ENCODE peak calls at places on chromosomes 2 and 18, in six cellular contexts. One of them, this sample, is unnamed.

GRCh38 chr18:68148862-68149261 is 566.0 kb downstream of the TMX3 start:
- DNase-seq in K562: no peak
- DNase-seq in H1: no peak
- DNase-seq in HCT116: no peak
- DNase-seq in GM12878: no peak
- DNase-seq in HepG2: no peak
- DNase-seq in this sample: no peak

GRCh38 chr18:2223859-2224258 is 347.4 kb downstream of the METTL4 start:
- DNase-seq in HCT116: peak
- DNase-seq in K562: no peak
- DNase-seq in GM12878: no peak
- DNase-seq in H1: no peak
- DNase-seq in HepG2: peak
- DNase-seq in this sample: peak

GRCh38 chr2:167335627-167336026 is 447.3 kb downstream of the XIRP2 start:
- DNase-seq in GM12878: no peak
- DNase-seq in HCT116: no peak
- DNase-seq in K562: no peak
- DNase-seq in H1: no peak
- DNase-seq in HepG2: no peak
- DNase-seq in this sample: no peak

GRCh38 chr2:216516730-216517350 is 18.2 kb downstream of the RPL37A start:
- DNase-seq in K562: peak
- DNase-seq in HCT116: peak
- DNase-seq in GM12878: no peak
- DNase-seq in HepG2: no peak
- DNase-seq in H1: no peak
- DNase-seq in this sample: no peak

GRCh38 chr2:85355521-85355920 is 952 bp downstream of the ELMOD3 start:
- DNase-seq in K562: no peak
- DNase-seq in HCT116: no peak
- DNase-seq in H1: no peak
- DNase-seq in HepG2: no peak
- DNase-seq in GM12878: no peak
- DNase-seq in this sample: no peak

GRCh38 chr2:223954401-223954800 is 2.9 kb upstream of the MRPL44 start:
- DNase-seq in HepG2: peak
- DNase-seq in K562: no peak
- DNase-seq in HCT116: no peak
- DNase-seq in GM12878: no peak
- DNase-seq in H1: no peak
- DNase-seq in this sample: no peak

GRCh38 chr2:8558096-8558495 is 123.8 kb upstream of the ID2 start:
- DNase-seq in K562: no peak
- DNase-seq in GM12878: no peak
- DNase-seq in HCT116: no peak
- DNase-seq in HepG2: no peak
- DNase-seq in H1: no peak
- DNase-seq in this sample: no peak

GRCh38 chr2:1777792-1778191 is 33.5 kb upstream of the PXDN start:
- DNase-seq in K562: no peak
- DNase-seq in GM12878: no peak
- DNase-seq in HCT116: no peak
- DNase-seq in HepG2: no peak
- DNase-seq in H1: no peak
- DNase-seq in this sample: no peak

GRCh38 chr2:217085543-217085942 is 225.7 kb upstream of the TNP1 start:
- DNase-seq in H1: no peak
- DNase-seq in HepG2: no peak
- DNase-seq in HCT116: no peak
- DNase-seq in K562: no peak
- DNase-seq in GM12878: no peak
- DNase-seq in this sample: no peak

GRCh38 chr18:59957957-59958356 is 58.2 kb downstream of the PMAIP1 start:
- DNase-seq in GM12878: no peak
- DNase-seq in HCT116: peak
- DNase-seq in K562: peak
- DNase-seq in H1: no peak
- DNase-seq in HepG2: peak
- DNase-seq in this sample: no peak

GRCh38 chr2:43131890-43132522 is 94.4 kb downstream of the ZFP36L2 start:
- DNase-seq in GM12878: no peak
- DNase-seq in H1: no peak
- DNase-seq in HepG2: no peak
- DNase-seq in HCT116: no peak
- DNase-seq in K562: no peak
- DNase-seq in this sample: no peak

GRCh38 chr18:31679133-31679731 is 5.1 kb downstream of the B4GALT6 start:
- DNase-seq in K562: no peak
- DNase-seq in GM12878: no peak
- DNase-seq in HCT116: peak
- DNase-seq in H1: no peak
- DNase-seq in HepG2: no peak
- DNase-seq in this sample: peak

GRCh38 chr18:71212222-71212621 is 923.4 kb downstream of the SOCS6 start:
- DNase-seq in GM12878: no peak
- DNase-seq in H1: no peak
- DNase-seq in HepG2: no peak
- DNase-seq in K562: no peak
- DNase-seq in HCT116: no peak
- DNase-seq in this sample: no peak

GRCh38 chr2:8599421-8600242 is 82.2 kb upstream of the ID2 start:
- DNase-seq in HCT116: no peak
- DNase-seq in HepG2: peak
- DNase-seq in GM12878: no peak
- DNase-seq in K562: no peak
- DNase-seq in H1: no peak
- DNase-seq in this sample: no peak

GRCh38 chr2:63755216-63755615 is 86.5 kb upstream of the UGP2 start:
- DNase-seq in HepG2: no peak
- DNase-seq in H1: no peak
- DNase-seq in HCT116: no peak
- DNase-seq in GM12878: no peak
- DNase-seq in K562: no peak
- DNase-seq in this sample: no peak

GRCh38 chr18:50659091-50660003 is 99.5 kb downstream of the MAPK4 start:
- DNase-seq in H1: no peak
- DNase-seq in HCT116: peak
- DNase-seq in GM12878: no peak
- DNase-seq in K562: no peak
- DNase-seq in HepG2: peak
- DNase-seq in this sample: no peak

GRCh38 chr2:20282916-20283592 is 58.1 kb upstream of the SDC1 start:
- DNase-seq in H1: no peak
- DNase-seq in GM12878: no peak
- DNase-seq in HCT116: no peak
- DNase-seq in HepG2: no peak
- DNase-seq in K562: no peak
- DNase-seq in this sample: no peak
- TF ChIP-seq SIN3A in H1: no peak
- TF ChIP-seq SIN3A in GM12878: no peak
- TF ChIP-seq SIN3A in HCT116: no peak
- TF ChIP-seq SIN3A in HepG2: no peak
- TF ChIP-seq SIN3A in K562: no peak
- TF ChIP-seq SIN3A in this sample: no peak

GRCh38 chr2:235675678-235676535 is 182.1 kb downstream of the AGAP1 start:
- DNase-seq in GM12878: no peak
- DNase-seq in H1: no peak
- DNase-seq in HCT116: no peak
- DNase-seq in HepG2: peak
- DNase-seq in K562: no peak
- DNase-seq in this sample: no peak
- TF ChIP-seq CTCF in GM12878: no peak
- TF ChIP-seq CTCF in H1: no peak
- TF ChIP-seq CTCF in HCT116: peak
- TF ChIP-seq CTCF in HepG2: peak
- TF ChIP-seq CTCF in K562: no peak
- TF ChIP-seq CTCF in this sample: no peak

DNA sequence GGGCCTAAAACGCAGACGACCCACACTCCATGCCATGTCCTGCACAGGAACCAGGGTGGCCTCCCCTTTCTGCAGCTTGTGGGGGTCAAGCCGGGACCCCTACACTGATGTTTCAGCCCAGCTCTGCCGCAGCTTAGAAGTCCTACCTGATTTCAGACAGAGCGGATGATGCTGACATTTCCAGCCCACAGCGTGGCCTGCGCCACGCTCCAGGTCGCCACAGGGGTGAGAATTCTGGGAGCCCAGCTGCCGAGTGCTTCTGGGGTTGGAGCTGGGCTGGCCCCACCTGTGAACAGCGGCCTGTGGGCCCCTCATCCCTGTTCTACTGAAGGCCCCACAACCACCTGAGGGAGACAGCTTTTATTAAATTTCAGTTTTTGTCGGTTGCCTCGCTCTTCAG is 77.2 kb downstream of the NFATC1 start:
- DNase-seq in HepG2: no peak
- DNase-seq in GM12878: no peak
- DNase-seq in H1: no peak
- DNase-seq in HCT116: no peak
- DNase-seq in K562: no peak
- DNase-seq in this sample: no peak
- H3K27ac ChIP-seq in HepG2: no peak
- H3K27ac ChIP-seq in GM12878: no peak
- H3K27ac ChIP-seq in H1: no peak
- H3K27ac ChIP-seq in HCT116: no peak
- H3K27ac ChIP-seq in K562: no peak
- H3K27ac ChIP-seq in this sample: no peak

DNA sequence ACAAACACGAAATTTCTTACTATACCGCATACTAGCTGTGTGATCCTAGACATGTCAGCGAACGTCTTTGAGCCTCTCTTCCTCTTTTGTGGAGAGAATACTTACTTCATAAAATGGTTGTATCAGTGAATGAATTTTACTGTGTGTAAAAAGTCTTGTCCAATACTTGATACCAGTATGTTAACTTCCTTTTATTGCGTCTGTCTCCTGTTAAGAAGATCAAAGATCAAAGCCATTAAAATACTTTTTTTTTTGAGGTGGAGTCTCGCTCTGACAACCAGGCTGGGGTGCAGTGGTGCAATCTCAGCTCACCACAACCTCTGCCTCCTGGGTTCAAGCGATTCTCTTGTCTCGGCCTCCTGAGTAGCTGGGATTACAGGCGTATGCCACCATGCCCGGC is 33.2 kb downstream of the ERLEC1 start:
- DNase-seq in H1: no peak
- DNase-seq in HepG2: no peak
- DNase-seq in GM12878: no peak
- DNase-seq in K562: no peak
- DNase-seq in HCT116: no peak
- DNase-seq in this sample: no peak
- TF ChIP-seq SIN3A in H1: no peak
- TF ChIP-seq SIN3A in HepG2: no peak
- TF ChIP-seq SIN3A in GM12878: no peak
- TF ChIP-seq SIN3A in K562: no peak
- TF ChIP-seq SIN3A in HCT116: no peak
- TF ChIP-seq SIN3A in this sample: no peak

GRCh38 chr2:227853204-227853629 is 18.2 kb upstream of the DAW1 start:
- DNase-seq in HCT116: no peak
- DNase-seq in K562: no peak
- DNase-seq in H1: no peak
- DNase-seq in HepG2: no peak
- DNase-seq in GM12878: no peak
- DNase-seq in this sample: no peak

GRCh38 chr2:227855440-227855839 is 16.0 kb upstream of the DAW1 start:
- DNase-seq in K562: no peak
- DNase-seq in HCT116: no peak
- DNase-seq in H1: no peak
- DNase-seq in GM12878: no peak
- DNase-seq in HepG2: no peak
- DNase-seq in this sample: no peak

GRCh38 chr2:227856697-227857096 is 14.7 kb upstream of the DAW1 start:
- DNase-seq in HepG2: no peak
- DNase-seq in GM12878: no peak
- DNase-seq in K562: no peak
- DNase-seq in HCT116: no peak
- DNase-seq in H1: no peak
- DNase-seq in this sample: no peak

GRCh38 chr2:227849906-227850305 is 21.5 kb upstream of the DAW1 start:
- DNase-seq in K562: no peak
- DNase-seq in H1: no peak
- DNase-seq in HCT116: no peak
- DNase-seq in GM12878: no peak
- DNase-seq in HepG2: no peak
- DNase-seq in this sample: no peak

GRCh38 chr2:227853765-227854271 is 17.6 kb upstream of the DAW1 start:
- DNase-seq in HepG2: no peak
- DNase-seq in K562: no peak
- DNase-seq in GM12878: no peak
- DNase-seq in H1: no peak
- DNase-seq in HCT116: no peak
- DNase-seq in this sample: no peak
- TF ChIP-seq CTCF in HepG2: no peak
- TF ChIP-seq CTCF in K562: no peak
- TF ChIP-seq CTCF in GM12878: no peak
- TF ChIP-seq CTCF in H1: no peak
- TF ChIP-seq CTCF in HCT116: no peak
- TF ChIP-seq CTCF in this sample: no peak

GRCh38 chr2:15521782-15522181 is 39.4 kb downstream of the NBAS start:
- DNase-seq in HepG2: peak
- DNase-seq in GM12878: no peak
- DNase-seq in K562: no peak
- DNase-seq in HCT116: no peak
- DNase-seq in H1: no peak
- DNase-seq in this sample: no peak
- H3K27ac ChIP-seq in HepG2: no peak
- H3K27ac ChIP-seq in GM12878: no peak
- H3K27ac ChIP-seq in K562: no peak
- H3K27ac ChIP-seq in HCT116: no peak
- H3K27ac ChIP-seq in H1: no peak
- H3K27ac ChIP-seq in this sample: no peak

DNA sequence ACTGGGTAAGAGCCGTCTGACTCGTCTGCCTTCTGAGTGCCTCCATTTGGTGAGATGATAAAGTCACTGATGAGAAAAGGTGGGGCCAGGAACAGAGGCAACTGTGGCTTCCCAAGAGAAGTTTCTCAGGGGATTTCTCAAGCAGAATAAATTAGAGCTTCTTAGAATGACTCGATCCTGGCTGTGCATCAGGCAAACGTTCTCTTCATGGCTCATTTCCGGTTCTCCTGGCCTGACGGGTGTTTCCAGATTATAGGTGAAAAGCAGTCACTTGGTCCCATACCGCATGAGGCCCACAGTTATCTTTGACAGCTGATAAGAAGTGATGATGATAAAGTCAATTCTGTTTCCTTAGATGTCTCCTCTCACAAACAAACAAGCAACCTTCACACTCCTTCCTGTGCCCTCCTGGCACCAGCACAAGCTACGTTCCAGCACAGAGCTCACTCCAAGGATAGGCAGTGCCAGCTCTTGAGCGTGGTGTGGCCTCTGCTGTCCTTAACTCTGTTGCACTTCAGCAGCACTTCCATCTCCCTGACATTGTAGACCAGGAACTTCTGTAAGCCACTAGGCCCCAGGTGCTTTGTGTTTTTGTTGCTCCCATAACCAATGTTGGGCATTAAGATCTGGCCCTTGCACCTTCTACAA is 37.8 kb upstream of the KCNF1 start:
- DNase-seq in K562: no peak
- DNase-seq in H1: no peak
- DNase-seq in GM12878: no peak
- DNase-seq in HCT116: no peak
- DNase-seq in HepG2: no peak
- DNase-seq in this sample: no peak
- TF ChIP-seq SIN3A in K562: no peak
- TF ChIP-seq SIN3A in H1: no peak
- TF ChIP-seq SIN3A in GM12878: no peak
- TF ChIP-seq SIN3A in HCT116: no peak
- TF ChIP-seq SIN3A in HepG2: no peak
- TF ChIP-seq SIN3A in this sample: no peak

GRCh38 chr2:168712053-168712452 is 90.4 kb upstream of the NOSTRIN start:
- DNase-seq in GM12878: peak
- DNase-seq in K562: no peak
- DNase-seq in H1: no peak
- DNase-seq in HepG2: no peak
- DNase-seq in HCT116: no peak
- DNase-seq in this sample: no peak
- TF ChIP-seq CTCF in GM12878: peak
- TF ChIP-seq CTCF in K562: peak
- TF ChIP-seq CTCF in H1: peak
- TF ChIP-seq CTCF in HepG2: no peak
- TF ChIP-seq CTCF in HCT116: no peak
- TF ChIP-seq CTCF in this sample: peak

This sample was measured in Panc1.